ENCODE peak calls at places on chromosomes 16 and 17, in four cellular contexts. J is CD4-positive, alpha-beta T cell; M is uterus; W is ovary. A is an unnamed sample.

GRCh38 chr16:22813223-22813945 is 578 bp upstream of the HS3ST2 start:
- DNase-seq in J (no peak), M (no peak), W (peak; percentile 19), A (peak; percentile 42)

GRCh38 chr17:78219396-78220150 is 5.5 kb downstream of the BIRC5 start:
- DNase-seq in J (no peak), M (no peak), W (no peak), A (no peak)

GRCh38 chr17:32275060-32276042 is 9.7 kb downstream of the RHBDL3 start:
- DNase-seq in J (no peak), M (peak; percentile 55), W (no peak), A (peak; percentile 46)

GRCh38 chr17:27430383-27430840 is 25.8 kb upstream of the KSR1 start:
- DNase-seq in J (no peak), M (no peak), W (no peak), A (no peak)

GRCh38 chr17:76356803-76357456 is 3.2 kb upstream of the PRPSAP1 start:
- DNase-seq in J (no peak), M (no peak), W (no peak), A (no peak)

GRCh38 chr17:82097187-82097918 is 683 bp downstream of the FASN start:
- DNase-seq in J (no peak), M (peak; percentile 39), W (peak; percentile 70), A (no peak)

GRCh38 chr16:86573215-86573614 is 5.1 kb upstream of the FOXL1 start:
- DNase-seq in J (no peak), M (no peak), W (no peak), A (no peak)

GRCh38 chr16:56702836-56703235 is 20.6 kb downstream of the MT1X start:
- DNase-seq in J (no peak), M (no peak), W (no peak), A (no peak)

GRCh38 chr16:23757116-23757515 is 2.3 kb downstream of the CHP2 start:
- DNase-seq in J (no peak), M (no peak), W (no peak), A (no peak)

GRCh38 chr17:80834896-80835281 is 156.8 kb upstream of the CHMP6 start:
- DNase-seq in J (no peak), M (no peak), W (no peak), A (no peak)

GRCh38 chr16:87045462-87046216 is 271.6 kb downstream of the C16orf95 start:
- DNase-seq in J (no peak), M (no peak), W (no peak), A (no peak)

GRCh38 chr16:64403352-64403751 is 718.5 kb downstream of the CDH11 start:
- DNase-seq in J (no peak), M (no peak), W (no peak), A (no peak)

GRCh38 chr17:43839670-43840101 is 6.7 kb upstream of the MPP3 start:
- DNase-seq in J (no peak), M (no peak), W (no peak), A (no peak)

GRCh38 chr16:53789159-53789558 is 85.2 kb downstream of the FTO start:
- DNase-seq in J (no peak), M (no peak), W (no peak), A (no peak)

GRCh38 chr17:1643999-1644492 is 1.5 kb downstream of the SCARF1 start:
- DNase-seq in J (no peak), M (no peak), W (no peak), A (no peak)

GRCh38 chr16:4501071-4501478 is 24.9 kb downstream of the HMOX2 start:
- DNase-seq in J (no peak), M (no peak), W (no peak), A (no peak)
- H3K27ac ChIP-seq in J (peak overlapping the region; percentile 48), M (peak overlapping the region; percentile 86), W (no peak overlapping the region), A (peak overlapping the region; percentile 82)

DNA sequence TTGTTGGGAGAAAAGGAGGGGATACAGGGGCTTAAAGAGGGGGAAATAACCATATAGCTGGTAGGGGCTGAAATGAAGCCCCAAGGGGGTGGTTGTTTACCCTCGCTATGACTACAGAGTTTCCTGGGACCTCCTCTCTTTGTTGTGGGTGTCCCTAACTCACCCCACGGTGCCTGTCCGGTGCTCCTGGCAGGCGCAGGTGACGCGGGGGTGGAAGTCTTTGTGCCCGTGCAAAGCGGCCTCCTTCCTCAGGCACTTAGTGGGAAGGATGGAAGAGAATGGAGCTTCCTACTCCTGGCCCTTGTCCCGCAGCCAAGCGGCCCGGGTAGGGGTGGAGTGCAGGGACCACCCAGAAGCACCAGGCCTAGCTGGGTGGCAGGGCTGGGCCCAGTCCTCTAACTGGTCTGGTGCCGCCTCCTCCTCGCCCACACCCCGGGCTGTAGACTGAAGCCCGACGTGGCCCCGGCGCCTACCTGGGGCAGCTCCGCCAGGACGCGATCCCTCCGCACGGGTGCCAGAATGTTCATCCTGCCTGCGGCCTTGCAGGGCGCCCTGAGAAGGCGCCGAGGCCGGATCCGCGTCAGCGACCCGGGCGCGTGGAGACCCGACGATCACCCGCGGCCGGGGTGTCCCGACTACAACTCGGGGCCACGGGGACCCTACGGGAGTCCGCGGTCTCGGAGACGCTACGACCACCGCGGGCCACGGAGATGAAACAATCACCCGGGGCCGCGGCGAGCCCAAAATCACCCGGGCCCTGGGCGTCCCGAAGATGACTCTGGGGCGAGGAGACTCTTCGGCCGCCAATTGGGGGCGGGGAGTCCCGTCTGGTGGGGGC is 709 bp downstream of the RAB34 start:
- DNase-seq in J (no peak), M (no peak), W (peak; percentile 75), A (peak; percentile 34)
- H3K27ac ChIP-seq in J (no peak overlapping the region), M (peak overlapping the region; percentile 92), W (peak overlapping the region; percentile 91), A (peak overlapping the region; percentile 86)

GRCh38 chr17:66941773-66942452 is 22.6 kb upstream of the CACNG4 start:
- DNase-seq in J (no peak), M (no peak), W (no peak), A (no peak)

GRCh38 chr17:66941249-66941648 is 23.3 kb upstream of the CACNG4 start:
- DNase-seq in J (no peak), M (no peak), W (no peak), A (no peak)

GRCh38 chr17:66944365-66945203 is 19.9 kb upstream of the CACNG4 start:
- DNase-seq in J (no peak), M (no peak), W (no peak), A (no peak)

GRCh38 chr17:66943484-66943883 is 21.0 kb upstream of the CACNG4 start:
- DNase-seq in J (no peak), M (no peak), W (no peak), A (no peak)

GRCh38 chr17:66942453-66943264 is 21.8 kb upstream of the CACNG4 start:
- DNase-seq in J (no peak), M (no peak), W (no peak), A (no peak)
- H3K27ac ChIP-seq in J (no peak overlapping the region), M (no peak overlapping the region), W (no peak overlapping the region), A (no peak overlapping the region)

GRCh38 chr17:65184235-65184959 is 47.2 kb downstream of the RGS9 start:
- DNase-seq in J (no peak), M (no peak), W (no peak), A (no peak)
- H3K27ac ChIP-seq in J (no peak overlapping the region), M (no peak overlapping the region), W (no peak overlapping the region), A (no peak overlapping the region)

GRCh38 chr17:45305532-45306087 is 11.2 kb downstream of the MAP3K14 start:
- DNase-seq in J (no peak), M (no peak), W (no peak), A (no peak)
- H3K27ac ChIP-seq in J (no peak overlapping the region), M (peak overlapping the region; percentile 86), W (no peak overlapping the region), A (peak overlapping the region; percentile 97)

DNA sequence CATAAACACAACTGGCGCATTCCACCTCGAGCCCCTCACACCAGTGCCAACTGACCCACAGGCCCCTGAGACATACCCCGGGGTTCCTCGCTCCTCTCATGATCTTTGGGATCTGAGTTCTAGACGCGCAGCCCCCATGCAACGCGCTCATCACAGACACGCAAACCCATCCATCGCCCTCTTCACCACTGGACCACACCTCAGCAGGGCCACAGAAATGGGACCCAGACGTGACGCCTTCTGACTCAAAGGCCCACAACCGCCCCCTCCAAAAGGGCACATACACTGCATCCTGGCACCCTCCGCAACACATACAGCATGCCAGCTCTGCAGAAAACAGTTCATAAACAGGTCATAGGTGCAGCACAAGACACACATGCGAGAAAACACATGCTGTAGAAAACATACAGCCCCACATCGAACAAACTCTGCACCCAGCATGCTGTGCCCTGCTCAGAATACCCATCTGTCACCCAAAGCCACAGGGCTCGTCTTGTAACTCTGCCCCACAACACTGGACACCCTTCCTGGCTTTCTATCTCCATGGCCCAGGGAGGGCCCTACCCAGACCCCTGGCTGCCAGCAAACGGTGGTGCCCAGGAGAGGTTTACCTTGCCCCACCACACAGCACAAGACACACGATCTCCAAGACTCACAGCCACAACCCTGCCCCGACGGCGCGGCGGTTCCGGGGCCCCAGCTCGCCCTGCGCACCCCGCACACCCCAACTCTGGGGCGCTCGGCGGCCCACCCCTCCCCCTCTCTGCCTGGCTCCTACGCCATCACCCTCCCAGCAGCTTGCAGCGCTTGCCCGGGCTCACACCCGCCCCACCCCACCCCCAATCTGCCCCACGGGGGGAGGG is 924 bp downstream of the ZBTB4 start:
- DNase-seq in J (peak; percentile 65), M (peak; percentile 63), W (peak; percentile 55), A (peak; percentile 61)
- H3K27ac ChIP-seq in J (peak overlapping the region; percentile 99), M (peak overlapping the region; percentile 99), W (peak overlapping the region; percentile 98), A (peak overlapping the region; percentile 100)